ENCODE peak calls at places on chromosomes 7 and 10, in nine cellular contexts. One of them, this sample, is unnamed.

GRCh38 chr7:104534149-104534548 is 205.7 kb downstream of the LHFPL3 start:
- DNase-seq in neural progenitor cell: no peak
- DNase-seq in GM23338: no peak
- DNase-seq in hepatocyte: no peak
- DNase-seq in OCI-LY7: no peak
- DNase-seq in HCT116: no peak
- DNase-seq in SK-N-SH: no peak
- DNase-seq in MM.1S: no peak
- DNase-seq in GM23248: no peak
- DNase-seq in this sample: no peak

GRCh38 chr10:69492091-69492745 is 41.0 kb downstream of the TSPAN15 start:
- DNase-seq in neural progenitor cell: no peak
- DNase-seq in GM23338: no peak
- DNase-seq in hepatocyte: no peak
- DNase-seq in OCI-LY7: no peak
- DNase-seq in HCT116: no peak
- DNase-seq in SK-N-SH: no peak
- DNase-seq in MM.1S: no peak
- DNase-seq in GM23248: no peak
- DNase-seq in this sample: no peak

GRCh38 chr10:132555648-132556575 is 18.3 kb downstream of the INPP5A start:
- DNase-seq in neural progenitor cell: no peak
- DNase-seq in GM23338: no peak
- DNase-seq in hepatocyte: no peak
- DNase-seq in OCI-LY7: peak; percentile 70
- DNase-seq in HCT116: no peak
- DNase-seq in SK-N-SH: no peak
- DNase-seq in MM.1S: no peak
- DNase-seq in GM23248: no peak
- DNase-seq in this sample: no peak

GRCh38 chr7:76220185-76221057 is 18.7 kb downstream of the SRRM3 start:
- DNase-seq in neural progenitor cell: peak; percentile 81
- DNase-seq in GM23338: peak; percentile 94
- DNase-seq in hepatocyte: peak; percentile 71
- DNase-seq in OCI-LY7: no peak
- DNase-seq in HCT116: no peak
- DNase-seq in SK-N-SH: peak; percentile 81
- DNase-seq in MM.1S: no peak
- DNase-seq in GM23248: peak; percentile 59
- DNase-seq in this sample: peak; percentile 16

GRCh38 chr10:75247797-75248196 is 12.0 kb upstream of the COMTD1 start:
- DNase-seq in neural progenitor cell: no peak
- DNase-seq in GM23338: no peak
- DNase-seq in hepatocyte: no peak
- DNase-seq in OCI-LY7: no peak
- DNase-seq in HCT116: no peak
- DNase-seq in SK-N-SH: no peak
- DNase-seq in MM.1S: no peak
- DNase-seq in GM23248: no peak
- DNase-seq in this sample: no peak

GRCh38 chr7:45998506-45998905 is 77.4 kb upstream of the IGFBP3 start:
- DNase-seq in neural progenitor cell: no peak
- DNase-seq in GM23338: no peak
- DNase-seq in hepatocyte: no peak
- DNase-seq in OCI-LY7: no peak
- DNase-seq in HCT116: no peak
- DNase-seq in SK-N-SH: no peak
- DNase-seq in MM.1S: no peak
- DNase-seq in GM23248: no peak
- DNase-seq in this sample: no peak

GRCh38 chr7:33809218-33809617 is 96.1 kb upstream of the BMPER start:
- DNase-seq in neural progenitor cell: no peak
- DNase-seq in GM23338: no peak
- DNase-seq in hepatocyte: no peak
- DNase-seq in OCI-LY7: no peak
- DNase-seq in HCT116: no peak
- DNase-seq in SK-N-SH: no peak
- DNase-seq in MM.1S: no peak
- DNase-seq in GM23248: peak; percentile 23
- DNase-seq in this sample: no peak

GRCh38 chr7:18754766-18755165 is 259.2 kb downstream of the HDAC9 start:
- DNase-seq in neural progenitor cell: no peak
- DNase-seq in GM23338: no peak
- DNase-seq in hepatocyte: no peak
- DNase-seq in OCI-LY7: no peak
- DNase-seq in HCT116: no peak
- DNase-seq in SK-N-SH: no peak
- DNase-seq in MM.1S: no peak
- DNase-seq in GM23248: peak; percentile 57
- DNase-seq in this sample: peak; percentile 39

GRCh38 chr10:124323145-124323725 is 95.5 kb downstream of the OAT start:
- DNase-seq in neural progenitor cell: no peak
- DNase-seq in GM23338: no peak
- DNase-seq in hepatocyte: no peak
- DNase-seq in OCI-LY7: no peak
- DNase-seq in HCT116: no peak
- DNase-seq in SK-N-SH: no peak
- DNase-seq in MM.1S: no peak
- DNase-seq in GM23248: peak; percentile 17
- DNase-seq in this sample: no peak

GRCh38 chr10:109940553-109940952 is 17.2 kb upstream of the XPNPEP1 start:
- DNase-seq in neural progenitor cell: no peak
- DNase-seq in GM23338: no peak
- DNase-seq in hepatocyte: no peak
- DNase-seq in OCI-LY7: no peak
- DNase-seq in HCT116: no peak
- DNase-seq in SK-N-SH: no peak
- DNase-seq in MM.1S: no peak
- DNase-seq in GM23248: no peak
- DNase-seq in this sample: no peak

GRCh38 chr7:157309990-157310668 is 26.7 kb upstream of the DNAJB6 start:
- DNase-seq in neural progenitor cell: no peak
- DNase-seq in GM23338: peak; percentile 95
- DNase-seq in hepatocyte: no peak
- DNase-seq in OCI-LY7: no peak
- DNase-seq in HCT116: peak; percentile 80
- DNase-seq in SK-N-SH: peak; percentile 42
- DNase-seq in MM.1S: no peak
- DNase-seq in GM23248: peak; percentile 96
- DNase-seq in this sample: peak; percentile 97

GRCh38 chr10:75851946-75852345 is 420.5 kb downstream of the LRMDA start:
- DNase-seq in neural progenitor cell: no peak
- DNase-seq in GM23338: no peak
- DNase-seq in hepatocyte: no peak
- DNase-seq in OCI-LY7: no peak
- DNase-seq in HCT116: no peak
- DNase-seq in SK-N-SH: no peak
- DNase-seq in MM.1S: no peak
- DNase-seq in GM23248: no peak
- DNase-seq in this sample: no peak

GRCh38 chr10:101065479-101066145 is 3.8 kb downstream of the KAZALD1 start:
- DNase-seq in neural progenitor cell: no peak
- DNase-seq in GM23338: no peak
- DNase-seq in hepatocyte: no peak
- DNase-seq in OCI-LY7: no peak
- DNase-seq in HCT116: no peak
- DNase-seq in SK-N-SH: no peak
- DNase-seq in MM.1S: no peak
- DNase-seq in GM23248: peak; percentile 76
- DNase-seq in this sample: no peak

DNA sequence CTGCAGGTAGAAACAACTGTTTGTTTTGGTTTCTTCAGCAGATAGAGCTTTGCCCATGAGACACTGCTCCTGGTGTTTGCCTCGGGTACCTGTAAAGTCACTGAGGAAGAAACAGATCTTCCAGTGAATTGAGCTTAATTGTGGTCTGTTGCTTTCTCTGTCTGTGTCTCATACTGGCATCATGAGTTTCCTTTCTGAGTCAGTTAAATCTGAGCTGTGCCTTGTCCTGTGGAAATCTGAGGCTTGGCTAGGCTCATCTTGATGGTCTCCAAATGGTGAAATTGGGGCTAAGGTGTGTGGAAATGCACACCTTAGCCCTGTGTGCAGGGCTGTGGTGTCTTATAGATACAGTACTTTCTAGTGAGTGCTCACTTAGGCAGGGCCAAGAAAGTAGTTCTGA is 67.4 kb downstream of the GBF1 start:
- DNase-seq in neural progenitor cell: no peak
- DNase-seq in GM23338: no peak
- DNase-seq in hepatocyte: no peak
- DNase-seq in OCI-LY7: no peak
- DNase-seq in HCT116: no peak
- DNase-seq in SK-N-SH: no peak
- DNase-seq in MM.1S: no peak
- DNase-seq in GM23248: peak; percentile 78
- DNase-seq in this sample: peak; percentile 26
- TF ChIP-seq EZH2phosphoT487 in neural progenitor cell: no peak
- TF ChIP-seq EZH2phosphoT487 in GM23338: no peak
- TF ChIP-seq EZH2phosphoT487 in hepatocyte: no peak
- TF ChIP-seq EZH2phosphoT487 in OCI-LY7: no peak
- TF ChIP-seq EZH2phosphoT487 in HCT116: no peak
- TF ChIP-seq EZH2phosphoT487 in SK-N-SH: no peak
- TF ChIP-seq EZH2phosphoT487 in MM.1S: no peak
- TF ChIP-seq EZH2phosphoT487 in GM23248: no peak
- TF ChIP-seq EZH2phosphoT487 in this sample: no peak

DNA sequence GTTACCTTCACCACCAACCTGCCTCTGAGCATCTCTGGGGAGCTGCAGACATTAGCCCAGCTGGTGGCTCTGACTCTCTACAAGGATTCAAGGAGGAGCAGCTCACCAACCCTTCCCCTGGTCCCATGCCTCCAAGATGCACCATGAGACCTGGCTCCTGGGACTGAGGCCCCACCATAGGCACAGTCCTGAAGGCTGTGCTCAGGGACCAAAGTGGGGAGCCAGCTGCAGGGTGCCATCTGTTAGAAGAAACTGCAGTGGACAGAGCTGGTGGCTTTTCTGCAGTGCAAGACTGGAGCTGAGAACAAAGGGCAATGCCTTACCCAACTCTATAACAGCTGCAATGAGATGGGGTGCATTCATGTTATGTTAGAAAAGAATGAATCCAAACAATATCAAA is 581.6 kb downstream of the TCERG1L start:
- DNase-seq in neural progenitor cell: no peak
- DNase-seq in GM23338: no peak
- DNase-seq in hepatocyte: no peak
- DNase-seq in OCI-LY7: no peak
- DNase-seq in HCT116: no peak
- DNase-seq in SK-N-SH: no peak
- DNase-seq in MM.1S: no peak
- DNase-seq in GM23248: no peak
- DNase-seq in this sample: no peak
- TF ChIP-seq EZH2phosphoT487 in neural progenitor cell: no peak
- TF ChIP-seq EZH2phosphoT487 in GM23338: no peak
- TF ChIP-seq EZH2phosphoT487 in hepatocyte: no peak
- TF ChIP-seq EZH2phosphoT487 in OCI-LY7: no peak
- TF ChIP-seq EZH2phosphoT487 in HCT116: no peak
- TF ChIP-seq EZH2phosphoT487 in SK-N-SH: no peak
- TF ChIP-seq EZH2phosphoT487 in MM.1S: no peak
- TF ChIP-seq EZH2phosphoT487 in GM23248: no peak
- TF ChIP-seq EZH2phosphoT487 in this sample: no peak

DNA sequence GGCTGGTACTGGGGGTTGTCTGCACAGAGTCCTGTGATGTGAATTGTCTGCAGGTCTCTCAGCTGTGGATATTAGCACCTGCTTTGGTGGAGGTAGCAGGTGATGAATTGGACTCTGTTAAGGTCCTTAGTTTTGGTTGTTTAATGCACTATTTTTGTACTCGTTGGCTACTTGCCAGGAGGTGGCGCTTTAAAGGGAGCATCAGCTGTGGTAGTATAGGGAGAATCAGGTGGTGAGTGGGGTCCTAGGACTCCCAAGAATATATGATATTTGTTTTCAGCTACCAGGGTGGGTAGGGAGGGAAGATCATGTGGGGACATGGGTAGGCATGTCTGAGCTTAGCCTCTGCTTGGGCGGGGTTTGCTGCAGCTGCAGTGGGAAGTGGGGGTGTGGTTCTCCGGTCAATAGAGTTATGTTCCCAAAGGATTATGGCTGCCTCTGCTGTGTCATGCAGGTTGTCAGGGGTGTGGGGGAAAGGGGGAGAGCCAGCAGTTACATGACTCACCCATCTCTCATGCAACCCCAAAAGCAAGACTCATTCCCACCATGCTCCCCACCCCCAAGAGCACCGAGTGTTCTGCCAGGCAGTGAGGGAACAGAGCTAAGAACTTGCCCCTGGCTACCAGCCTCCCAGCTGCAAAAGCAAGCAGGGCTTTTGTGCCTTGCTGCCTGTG is 53.7 kb upstream of the ZNF273 start:
- DNase-seq in neural progenitor cell: no peak
- DNase-seq in GM23338: peak; percentile 64
- DNase-seq in hepatocyte: no peak
- DNase-seq in OCI-LY7: peak; percentile 38
- DNase-seq in HCT116: no peak
- DNase-seq in SK-N-SH: peak; percentile 26
- DNase-seq in MM.1S: no peak
- DNase-seq in GM23248: peak; percentile 69
- DNase-seq in this sample: peak; percentile 4
- TF ChIP-seq EZH2phosphoT487 in neural progenitor cell: no peak
- TF ChIP-seq EZH2phosphoT487 in GM23338: no peak
- TF ChIP-seq EZH2phosphoT487 in hepatocyte: no peak
- TF ChIP-seq EZH2phosphoT487 in OCI-LY7: no peak
- TF ChIP-seq EZH2phosphoT487 in HCT116: no peak
- TF ChIP-seq EZH2phosphoT487 in SK-N-SH: no peak
- TF ChIP-seq EZH2phosphoT487 in MM.1S: no peak
- TF ChIP-seq EZH2phosphoT487 in GM23248: no peak
- TF ChIP-seq EZH2phosphoT487 in this sample: no peak

GRCh38 chr10:59085641-59086502 is 90.6 kb upstream of the PHYHIPL start:
- DNase-seq in neural progenitor cell: no peak
- DNase-seq in GM23338: no peak
- DNase-seq in hepatocyte: no peak
- DNase-seq in OCI-LY7: no peak
- DNase-seq in HCT116: no peak
- DNase-seq in SK-N-SH: no peak
- DNase-seq in MM.1S: no peak
- DNase-seq in GM23248: no peak
- DNase-seq in this sample: no peak
- TF ChIP-seq EZH2phosphoT487 in neural progenitor cell: no peak
- TF ChIP-seq EZH2phosphoT487 in GM23338: no peak
- TF ChIP-seq EZH2phosphoT487 in hepatocyte: no peak
- TF ChIP-seq EZH2phosphoT487 in OCI-LY7: no peak
- TF ChIP-seq EZH2phosphoT487 in HCT116: no peak
- TF ChIP-seq EZH2phosphoT487 in SK-N-SH: no peak
- TF ChIP-seq EZH2phosphoT487 in MM.1S: no peak
- TF ChIP-seq EZH2phosphoT487 in GM23248: no peak
- TF ChIP-seq EZH2phosphoT487 in this sample: no peak